ENCODE peak calls at places on chromosomes 13 and 19, in ten cellular contexts. One of them, this sample, is unnamed.

GRCh38 chr19:14835011-14835410 is at the start of the genes OR7A5 and OR7C1:
- DNase-seq in stomach: no peak
- DNase-seq in iPS DF 6.9: peak
- DNase-seq in body of pancreas: no peak
- DNase-seq in left ventricle myocardium inferior: no peak
- DNase-seq in neuronal stem cell: no peak
- DNase-seq in thyroid gland: no peak
- DNase-seq in testis: no peak
- DNase-seq in cardiac muscle cell: peak
- DNase-seq in aorta: no peak
- DNase-seq in this sample: no peak

GRCh38 chr13:45119469-45119989 is 781 bp upstream of the GTF2F2 start:
- DNase-seq in stomach: no peak
- DNase-seq in testis: peak
- DNase-seq in body of pancreas: no peak
- DNase-seq in neuronal stem cell: no peak
- DNase-seq in thyroid gland: no peak
- DNase-seq in aorta: no peak
- DNase-seq in iPS DF 6.9: no peak
- DNase-seq in left ventricle myocardium inferior: no peak
- DNase-seq in cardiac muscle cell: peak
- DNase-seq in this sample: no peak

GRCh38 chr13:67223024-67223423 is 7.1 kb downstream of the PCDH9 start:
- DNase-seq in thyroid gland: no peak
- DNase-seq in stomach: no peak
- DNase-seq in neuronal stem cell: no peak
- DNase-seq in aorta: no peak
- DNase-seq in body of pancreas: no peak
- DNase-seq in left ventricle myocardium inferior: no peak
- DNase-seq in iPS DF 6.9: no peak
- DNase-seq in cardiac muscle cell: peak
- DNase-seq in testis: no peak
- DNase-seq in this sample: no peak

GRCh38 chr13:29756506-29756905 is 93.9 kb downstream of the UBL3 start:
- DNase-seq in left ventricle myocardium inferior: no peak
- DNase-seq in thyroid gland: no peak
- DNase-seq in iPS DF 6.9: no peak
- DNase-seq in neuronal stem cell: no peak
- DNase-seq in body of pancreas: no peak
- DNase-seq in testis: no peak
- DNase-seq in cardiac muscle cell: peak
- DNase-seq in aorta: no peak
- DNase-seq in stomach: no peak
- DNase-seq in this sample: no peak

GRCh38 chr13:80339841-80340642 is 884 bp downstream of the SPRY2 start:
- DNase-seq in neuronal stem cell: peak
- DNase-seq in iPS DF 6.9: no peak
- DNase-seq in body of pancreas: peak
- DNase-seq in stomach: peak
- DNase-seq in cardiac muscle cell: peak
- DNase-seq in testis: peak
- DNase-seq in left ventricle myocardium inferior: peak
- DNase-seq in thyroid gland: peak
- DNase-seq in aorta: peak
- DNase-seq in this sample: peak

GRCh38 chr13:106796280-106797047 is 228.5 kb upstream of the ARGLU1 start:
- DNase-seq in cardiac muscle cell: peak
- DNase-seq in aorta: no peak
- DNase-seq in testis: no peak
- DNase-seq in body of pancreas: no peak
- DNase-seq in iPS DF 6.9: peak
- DNase-seq in stomach: no peak
- DNase-seq in neuronal stem cell: peak
- DNase-seq in thyroid gland: no peak
- DNase-seq in left ventricle myocardium inferior: no peak
- DNase-seq in this sample: no peak

GRCh38 chr13:47146136-47146535 is 249.3 kb upstream of the HTR2A start:
- DNase-seq in testis: no peak
- DNase-seq in body of pancreas: no peak
- DNase-seq in left ventricle myocardium inferior: no peak
- DNase-seq in thyroid gland: no peak
- DNase-seq in stomach: no peak
- DNase-seq in iPS DF 6.9: no peak
- DNase-seq in cardiac muscle cell: peak
- DNase-seq in neuronal stem cell: no peak
- DNase-seq in aorta: no peak
- DNase-seq in this sample: no peak

GRCh38 chr13:106738279-106738678 is 170.3 kb upstream of the ARGLU1 start:
- DNase-seq in neuronal stem cell: no peak
- DNase-seq in body of pancreas: no peak
- DNase-seq in cardiac muscle cell: no peak
- DNase-seq in left ventricle myocardium inferior: no peak
- DNase-seq in iPS DF 6.9: no peak
- DNase-seq in testis: no peak
- DNase-seq in stomach: no peak
- DNase-seq in thyroid gland: no peak
- DNase-seq in aorta: no peak
- DNase-seq in this sample: no peak

GRCh38 chr19:34366670-34367423 is 1.9 kb downstream of the GPI start:
- DNase-seq in stomach: no peak
- DNase-seq in thyroid gland: no peak
- DNase-seq in left ventricle myocardium inferior: no peak
- DNase-seq in testis: peak
- DNase-seq in iPS DF 6.9: no peak
- DNase-seq in body of pancreas: no peak
- DNase-seq in aorta: no peak
- DNase-seq in cardiac muscle cell: peak
- DNase-seq in neuronal stem cell: no peak
- DNase-seq in this sample: no peak

GRCh38 chr13:59691501-59692066 is 472.1 kb downstream of the DIAPH3 start:
- DNase-seq in testis: no peak
- DNase-seq in neuronal stem cell: no peak
- DNase-seq in body of pancreas: no peak
- DNase-seq in aorta: no peak
- DNase-seq in cardiac muscle cell: no peak
- DNase-seq in iPS DF 6.9: no peak
- DNase-seq in stomach: no peak
- DNase-seq in thyroid gland: no peak
- DNase-seq in left ventricle myocardium inferior: no peak
- DNase-seq in this sample: no peak

DNA sequence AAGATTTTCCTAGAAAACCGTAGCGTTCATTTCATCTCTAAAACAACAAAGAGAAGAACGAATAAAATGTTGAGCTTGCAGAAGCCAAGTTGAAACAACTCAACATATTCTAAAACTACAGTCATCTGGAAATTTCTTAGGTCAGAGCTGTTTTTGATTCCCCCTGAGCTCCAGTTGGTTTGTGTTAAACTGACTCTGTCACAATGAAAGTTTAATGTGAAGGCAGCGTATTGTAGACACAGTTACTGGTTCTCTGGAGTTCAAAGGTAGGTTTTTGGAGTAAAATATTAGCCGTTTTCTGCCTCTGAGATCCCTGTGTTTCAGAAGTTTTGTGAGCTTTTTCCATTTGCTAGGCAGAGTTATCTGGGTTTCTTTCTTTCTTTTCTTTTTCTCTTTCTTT is 2.2 kb downstream of the ARHGEF7 start:
- DNase-seq in aorta: no peak
- DNase-seq in body of pancreas: no peak
- DNase-seq in left ventricle myocardium inferior: no peak
- DNase-seq in testis: no peak
- DNase-seq in thyroid gland: no peak
- DNase-seq in cardiac muscle cell: no peak
- DNase-seq in stomach: no peak
- DNase-seq in neuronal stem cell: no peak
- DNase-seq in iPS DF 6.9: no peak
- DNase-seq in this sample: no peak
- H3K27ac ChIP-seq in aorta: no peak
- H3K27ac ChIP-seq in body of pancreas: no peak
- H3K27ac ChIP-seq in left ventricle myocardium inferior: peak
- H3K27ac ChIP-seq in testis: no peak
- H3K27ac ChIP-seq in thyroid gland: no peak
- H3K27ac ChIP-seq in cardiac muscle cell: no peak
- H3K27ac ChIP-seq in stomach: no peak
- H3K27ac ChIP-seq in neuronal stem cell: no peak
- H3K27ac ChIP-seq in iPS DF 6.9: no peak
- H3K27ac ChIP-seq in this sample: peak

GRCh38 chr19:48813123-48813911 is 2.5 kb upstream of the BCAT2 start:
- DNase-seq in body of pancreas: peak
- DNase-seq in iPS DF 6.9: no peak
- DNase-seq in cardiac muscle cell: no peak
- DNase-seq in thyroid gland: no peak
- DNase-seq in left ventricle myocardium inferior: no peak
- DNase-seq in stomach: no peak
- DNase-seq in testis: no peak
- DNase-seq in aorta: no peak
- DNase-seq in neuronal stem cell: no peak
- DNase-seq in this sample: no peak
- H3K27ac ChIP-seq in body of pancreas: peak
- H3K27ac ChIP-seq in iPS DF 6.9: no peak
- H3K27ac ChIP-seq in cardiac muscle cell: peak
- H3K27ac ChIP-seq in thyroid gland: no peak
- H3K27ac ChIP-seq in left ventricle myocardium inferior: peak
- H3K27ac ChIP-seq in stomach: peak
- H3K27ac ChIP-seq in testis: peak
- H3K27ac ChIP-seq in aorta: no peak
- H3K27ac ChIP-seq in neuronal stem cell: peak
- H3K27ac ChIP-seq in this sample: peak

DNA sequence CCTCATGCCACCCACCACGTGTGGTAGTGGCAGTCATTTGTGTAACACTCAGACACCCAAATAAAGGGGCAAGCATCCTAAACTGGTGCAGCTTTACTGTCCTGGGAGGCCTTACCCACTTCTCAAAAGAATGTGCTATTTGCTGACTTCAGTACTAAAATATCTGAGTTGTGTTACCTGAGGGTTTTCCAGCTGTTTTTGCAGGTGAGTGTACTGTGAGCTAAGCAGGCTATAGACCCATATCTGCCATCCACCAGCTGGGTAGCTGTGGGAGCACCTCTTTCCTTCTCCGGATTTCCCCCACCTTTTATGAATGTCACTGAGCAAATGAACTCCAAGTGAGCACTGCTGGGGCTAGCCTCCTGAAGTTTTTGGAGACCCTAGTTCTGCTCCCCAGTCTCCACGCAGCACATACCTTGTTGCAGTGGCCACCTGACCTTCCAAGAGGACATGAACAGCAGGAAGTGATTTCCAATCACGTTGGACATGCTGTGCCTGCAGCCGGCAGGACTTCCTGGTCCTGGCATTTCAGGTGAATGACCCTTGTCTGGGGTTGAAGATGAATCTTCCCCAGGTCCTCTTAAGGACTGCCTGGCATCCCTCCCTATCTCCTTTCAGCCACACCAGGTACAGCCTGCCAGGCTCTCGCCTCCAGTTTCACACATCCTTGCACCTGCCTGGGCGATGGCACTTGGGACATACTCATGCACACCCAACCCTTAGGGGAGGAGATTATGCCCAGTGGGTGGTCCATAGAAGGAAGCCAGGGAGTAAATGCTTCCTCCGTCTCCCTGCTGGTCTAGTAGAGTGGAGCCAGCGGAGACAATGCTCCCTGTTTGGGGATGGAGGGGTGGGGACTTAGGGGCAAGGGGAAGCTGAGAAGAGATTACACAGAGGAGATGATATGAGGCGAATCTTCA is 109.5 kb upstream of the SPATA13 start:
- DNase-seq in iPS DF 6.9: no peak
- DNase-seq in stomach: no peak
- DNase-seq in testis: no peak
- DNase-seq in neuronal stem cell: no peak
- DNase-seq in aorta: no peak
- DNase-seq in cardiac muscle cell: no peak
- DNase-seq in left ventricle myocardium inferior: no peak
- DNase-seq in body of pancreas: no peak
- DNase-seq in thyroid gland: peak
- DNase-seq in this sample: no peak
- H3K27ac ChIP-seq in iPS DF 6.9: no peak
- H3K27ac ChIP-seq in stomach: no peak
- H3K27ac ChIP-seq in testis: no peak
- H3K27ac ChIP-seq in neuronal stem cell: no peak
- H3K27ac ChIP-seq in aorta: no peak
- H3K27ac ChIP-seq in cardiac muscle cell: no peak
- H3K27ac ChIP-seq in left ventricle myocardium inferior: no peak
- H3K27ac ChIP-seq in body of pancreas: no peak
- H3K27ac ChIP-seq in thyroid gland: no peak
- H3K27ac ChIP-seq in this sample: peak

GRCh38 chr19:53558404-53558803 is 20.5 kb downstream of the ZNF331 start:
- DNase-seq in stomach: no peak
- DNase-seq in left ventricle myocardium inferior: no peak
- DNase-seq in neuronal stem cell: no peak
- DNase-seq in aorta: no peak
- DNase-seq in iPS DF 6.9: no peak
- DNase-seq in testis: no peak
- DNase-seq in thyroid gland: no peak
- DNase-seq in cardiac muscle cell: no peak
- DNase-seq in body of pancreas: no peak
- DNase-seq in this sample: no peak

GRCh38 chr19:53553865-53554791 is 16.2 kb downstream of the ZNF331 start:
- DNase-seq in stomach: peak
- DNase-seq in body of pancreas: peak
- DNase-seq in iPS DF 6.9: no peak
- DNase-seq in thyroid gland: peak
- DNase-seq in neuronal stem cell: no peak
- DNase-seq in cardiac muscle cell: peak
- DNase-seq in left ventricle myocardium inferior: peak
- DNase-seq in testis: peak
- DNase-seq in aorta: peak
- DNase-seq in this sample: peak

GRCh38 chr19:53553159-53553558 is 15.2 kb downstream of the ZNF331 start:
- DNase-seq in aorta: no peak
- DNase-seq in left ventricle myocardium inferior: no peak
- DNase-seq in stomach: no peak
- DNase-seq in neuronal stem cell: no peak
- DNase-seq in testis: no peak
- DNase-seq in body of pancreas: no peak
- DNase-seq in thyroid gland: no peak
- DNase-seq in iPS DF 6.9: no peak
- DNase-seq in cardiac muscle cell: no peak
- DNase-seq in this sample: no peak

GRCh38 chr19:53554804-53555203 is 16.9 kb downstream of the ZNF331 start:
- DNase-seq in body of pancreas: peak
- DNase-seq in aorta: no peak
- DNase-seq in left ventricle myocardium inferior: no peak
- DNase-seq in thyroid gland: peak
- DNase-seq in neuronal stem cell: no peak
- DNase-seq in testis: no peak
- DNase-seq in stomach: no peak
- DNase-seq in cardiac muscle cell: no peak
- DNase-seq in iPS DF 6.9: no peak
- DNase-seq in this sample: no peak

DNA sequence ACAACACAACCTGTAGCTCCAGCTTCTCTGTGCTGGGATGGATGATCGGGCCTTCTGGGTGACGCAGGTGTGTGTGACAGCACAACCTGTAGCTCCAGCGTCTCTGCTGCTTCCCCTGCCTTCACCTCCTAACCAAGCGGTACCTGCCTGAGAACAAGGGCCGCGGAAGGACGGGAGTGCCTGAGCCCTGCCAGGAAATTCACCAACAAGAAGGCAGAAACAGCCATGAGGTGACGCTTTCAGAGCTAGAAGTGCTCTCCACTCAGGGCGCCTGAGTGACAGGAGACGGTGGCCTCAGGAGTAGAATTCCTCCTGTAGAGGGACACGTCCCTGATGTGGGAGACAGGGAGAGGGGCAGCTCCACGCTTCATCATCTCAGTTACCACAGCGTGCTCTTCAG is 17.4 kb downstream of the ZNF331 start:
- DNase-seq in neuronal stem cell: no peak
- DNase-seq in cardiac muscle cell: no peak
- DNase-seq in aorta: no peak
- DNase-seq in left ventricle myocardium inferior: no peak
- DNase-seq in iPS DF 6.9: no peak
- DNase-seq in body of pancreas: peak
- DNase-seq in stomach: no peak
- DNase-seq in testis: no peak
- DNase-seq in thyroid gland: peak
- DNase-seq in this sample: no peak
- H3K27ac ChIP-seq in neuronal stem cell: no peak
- H3K27ac ChIP-seq in cardiac muscle cell: no peak
- H3K27ac ChIP-seq in aorta: no peak
- H3K27ac ChIP-seq in left ventricle myocardium inferior: peak
- H3K27ac ChIP-seq in iPS DF 6.9: no peak
- H3K27ac ChIP-seq in body of pancreas: peak
- H3K27ac ChIP-seq in stomach: no peak
- H3K27ac ChIP-seq in testis: peak
- H3K27ac ChIP-seq in thyroid gland: peak
- H3K27ac ChIP-seq in this sample: peak